ENCODE peak calls at places on chromosomes 11 and 22, in ten cellular contexts. G is putamen; R is activated naive CD4-positive, alpha-beta T cell treated with anti-CD3 and anti-CD28 coated beads for 36 hours; Z is neural crest cell; A is endothelial cell of umbilical vein; D is fibroblast of pulmonary artery; W is activated CD8-positive, alpha-beta T cell treated with anti-CD3 and anti-CD28 coated beads for 36 hours; C is RWPE1; I is activated CD8-positive, alpha-beta memory T cell treated with anti-CD3 and anti-CD28 coated beads for 4 hours; M is GM23338. U is an unnamed sample.

GRCh38 chr11:512895-513595 is 6.0 kb upstream of the RNH1 start:
- DNase-seq in G (no peak), R (no peak), Z (no peak), A (no peak), D (no peak), W (no peak), C (no peak), I (no peak), M (no peak), U (no peak)

GRCh38 chr11:79156031-79156430 is 284.8 kb downstream of the TENM4 start:
- DNase-seq in G (no peak), R (no peak), Z (no peak), A (no peak), D (no peak), W (no peak), C (peak; percentile 36), I (no peak), M (no peak), U (peak; percentile 88)

GRCh38 chr11:44764583-44764982 is 37.8 kb downstream of the TSPAN18 start:
- DNase-seq in G (no peak), R (no peak), Z (no peak), A (no peak), D (no peak), W (no peak), C (no peak), I (no peak), M (no peak), U (no peak)

GRCh38 chr11:122186439-122187080 is 70.5 kb upstream of the BLID start:
- DNase-seq in G (no peak), R (no peak), Z (no peak), A (peak; percentile 93), D (peak; percentile 99), W (no peak), C (peak; percentile 38), I (no peak), M (no peak), U (peak; percentile 97)

GRCh38 chr11:96969251-96969650 is 579.4 kb downstream of the JRKL start:
- DNase-seq in G (no peak), R (no peak), Z (no peak), A (no peak), D (peak; percentile 4), W (no peak), C (peak; percentile 1), I (no peak), M (no peak), U (peak; percentile 57)

GRCh38 chr11:117830072-117830471 is 5.5 kb upstream of the FXYD2 start:
- DNase-seq in G (no peak), R (no peak), Z (no peak), A (no peak), D (no peak), W (no peak), C (no peak), I (no peak), M (no peak), U (no peak)

GRCh38 chr22:48715511-48715910 is 1112.2 kb downstream of the BRD1 start:
- DNase-seq in G (no peak), R (no peak), Z (no peak), A (no peak), D (no peak), W (no peak), C (no peak), I (no peak), M (no peak), U (no peak)

GRCh38 chr11:13661074-13661623 is 7.3 kb upstream of the FAR1 start:
- DNase-seq in G (no peak), R (no peak), Z (no peak), A (no peak), D (no peak), W (no peak), C (no peak), I (no peak), M (no peak), U (no peak)

GRCh38 chr11:119728226-119728626 is 774 bp downstream of the NECTIN1 start:
- DNase-seq in G (no peak), R (peak; percentile 20), Z (no peak), A (peak; percentile 14), D (peak; percentile 8), W (peak; percentile 29), C (no peak), I (no peak), M (no peak), U (no peak)

GRCh38 chr11:118147502-118147901 is 5.1 kb downstream of the SCN4B start:
- DNase-seq in G (no peak), R (no peak), Z (no peak), A (no peak), D (no peak), W (no peak), C (no peak), I (no peak), M (no peak), U (no peak)

GRCh38 chr11:118646393-118646792 is 33.1 kb downstream of the TREH start:
- DNase-seq in G (no peak), R (no peak), Z (no peak), A (no peak), D (no peak), W (no peak), C (no peak), I (no peak), M (no peak), U (no peak)

GRCh38 chr11:119594639-119595249 is 134.3 kb downstream of the NECTIN1 start:
- DNase-seq in G (no peak), R (no peak), Z (no peak), A (peak; percentile 70), D (peak; percentile 52), W (no peak), C (no peak), I (no peak), M (no peak), U (peak; percentile 31)

GRCh38 chr11:85766801-85767200 is 44.1 kb downstream of the SYTL2 start:
- DNase-seq in G (no peak), R (no peak), Z (no peak), A (no peak), D (no peak), W (no peak), C (no peak), I (no peak), M (no peak), U (no peak)

GRCh38 chr11:116981216-116981887 is 116.9 kb downstream of the SIK3 start:
- DNase-seq in G (no peak), R (no peak), Z (no peak), A (no peak), D (no peak), W (no peak), C (no peak), I (no peak), M (no peak), U (no peak)

GRCh38 chr11:12090061-12090572 is 20.3 kb upstream of the MICAL2 start:
- DNase-seq in G (no peak), R (peak; percentile 22), Z (no peak), A (peak; percentile 76), D (peak; percentile 48), W (peak; percentile 8), C (peak; percentile 67), I (no peak), M (no peak), U (peak; percentile 90)

GRCh38 chr22:29231971-29232959 is 26.6 kb downstream of the EMID1 start:
- DNase-seq in G (no peak), R (no peak), Z (no peak), A (peak; percentile 36), D (peak; percentile 43), W (no peak), C (no peak), I (no peak), M (no peak), U (no peak)

GRCh38 chr11:129435499-129436245 is 60.0 kb downstream of the BARX2 start:
- DNase-seq in G (no peak), R (peak; percentile 15), Z (no peak), A (no peak), D (no peak), W (no peak), C (no peak), I (no peak), M (no peak), U (peak; percentile 29)

GRCh38 chr11:57340228-57340627 is 2.1 kb downstream of the P2RX3 start:
- DNase-seq in G (no peak), R (peak; percentile 29), Z (peak; percentile 39), A (peak; percentile 19), D (no peak), W (peak; percentile 50), C (no peak), I (no peak), M (peak; percentile 64), U (no peak)

GRCh38 chr11:27209562-27210005 is 153.4 kb downstream of the CCDC34 start:
- DNase-seq in G (no peak), R (no peak), Z (no peak), A (peak; percentile 64), D (peak; percentile 92), W (no peak), C (peak; percentile 87), I (no peak), M (no peak), U (peak; percentile 98)

GRCh38 chr11:113189909-113190667 is 124.3 kb upstream of the TTC12 start:
- DNase-seq in G (no peak), R (no peak), Z (no peak), A (no peak), D (peak; percentile 94), W (peak; percentile 5), C (peak; percentile 88), I (no peak), M (no peak), U (peak; percentile 98)

GRCh38 chr22:41308054-41308453 is 6.7 kb downstream of the ZC3H7B start:
- DNase-seq in G (peak; percentile 63), R (no peak), Z (no peak), A (no peak), D (no peak), W (no peak), C (no peak), I (no peak), M (peak; percentile 45), U (no peak)

GRCh38 chr11:86370922-86371614 is 3.6 kb upstream of the CCDC81 start:
- DNase-seq in G (no peak), R (no peak), Z (no peak), A (peak; percentile 67), D (peak; percentile 67), W (no peak), C (peak; percentile 53), I (no peak), M (peak; percentile 35), U (peak; percentile 83)

GRCh38 chr22:43429426-43429825 is 17.6 kb downstream of the MPPED1 start:
- DNase-seq in G (no peak), R (no peak), Z (no peak), A (no peak), D (no peak), W (no peak), C (no peak), I (no peak), M (no peak), U (no peak)

GRCh38 chr11:95515379-95515778 is 274.2 kb downstream of the FAM76B start:
- DNase-seq in G (no peak), R (no peak), Z (no peak), A (no peak), D (no peak), W (no peak), C (no peak), I (no peak), M (no peak), U (no peak)

GRCh38 chr11:34242037-34242625 is 115.7 kb downstream of the ABTB2 start:
- DNase-seq in G (no peak), R (no peak), Z (no peak), A (no peak), D (peak; percentile 51), W (no peak), C (peak; percentile 43), I (no peak), M (no peak), U (peak; percentile 41)

GRCh38 chr11:70716986-70717775 is 318.9 kb downstream of the CTTN start:
- DNase-seq in G (no peak), R (no peak), Z (no peak), A (no peak), D (no peak), W (no peak), C (no peak), I (no peak), M (no peak), U (no peak)

GRCh38 chr11:97109078-97109477 is 719.3 kb downstream of the JRKL start:
- DNase-seq in G (no peak), R (no peak), Z (no peak), A (no peak), D (no peak), W (no peak), C (no peak), I (no peak), M (no peak), U (no peak)

GRCh38 chr22:30398685-30399680 is 2.2 kb downstream of the SEC14L2 start:
- DNase-seq in G (no peak), R (peak; percentile 28), Z (no peak), A (no peak), D (no peak), W (peak; percentile 40), C (no peak), I (no peak), M (no peak), U (peak; percentile 52)

U was measured in mammary epithelial cell.